ENCODE peak calls at places on chromosome 12, in seven cellular contexts. Y, S, K, H, J, X and C are unnamed samples.

GRCh38 chr12:26239127-26239500 is 43.7 kb downstream of the SSPN start:
- DNase-seq in S (no peak), X (no peak), K (no peak), J (no peak), H (no peak), Y (no peak), C (no peak)

GRCh38 chr12:14845350-14845750 is 2.0 kb upstream of the ART4 start:
- DNase-seq in S (peak), X (peak), K (no peak), J (peak), Y (peak), H (no peak), C (peak)

GRCh38 chr12:96882862-96883261 is 24.2 kb upstream of the NEDD1 start:
- DNase-seq in X (no peak), H (no peak), S (peak), Y (no peak), K (no peak), J (no peak), C (no peak)

GRCh38 chr12:93033948-93034347 is 104.9 kb upstream of the EEA1 start:
- DNase-seq in Y (no peak), J (no peak), X (no peak), H (no peak), S (no peak), K (no peak), C (no peak)

GRCh38 chr12:57049047-57049446 is 882 bp downstream of the MYO1A start:
- DNase-seq in S (no peak), J (no peak), K (no peak), X (no peak), H (no peak), Y (peak), C (no peak)

GRCh38 chr12:55727643-55728184 is 1.1 kb downstream of the CD63 start:
- DNase-seq in S (peak), X (no peak), K (no peak), Y (no peak), J (no peak), H (no peak), C (peak)

GRCh38 chr12:124698211-124698997 is 131.0 kb upstream of the NCOR2 start:
- DNase-seq in Y (no peak), K (no peak), S (peak), H (no peak), J (no peak), X (no peak), C (peak)

GRCh38 chr12:91690521-91690920 is 455.1 kb downstream of the BTG1 start:
- DNase-seq in K (no peak), H (no peak), S (no peak), J (no peak), X (no peak), Y (no peak), C (no peak)

GRCh38 chr12:19369691-19370148 is 69.6 kb upstream of the AEBP2 start:
- DNase-seq in Y (no peak), J (peak), K (peak), H (no peak), X (no peak), S (peak), C (no peak)

GRCh38 chr12:30882706-30883105 is 43.8 kb upstream of the TSPAN11 start:
- DNase-seq in S (no peak), K (no peak), Y (no peak), J (no peak), X (no peak), H (no peak), C (no peak)

GRCh38 chr12:72271401-72271740 is 799 bp upstream of the TRHDE start:
- DNase-seq in Y (no peak), H (no peak), J (no peak), X (no peak), S (peak), K (no peak), C (no peak)

GRCh38 chr12:70880744-70881143 is 39.8 kb downstream of the PTPRR start:
- DNase-seq in Y (no peak), H (no peak), J (no peak), K (no peak), X (no peak), S (no peak), C (no peak)

GRCh38 chr12:109679716-109680520 is 33.7 kb upstream of the FAM222A start:
- DNase-seq in H (no peak), X (no peak), J (no peak), K (no peak), S (no peak), Y (no peak), C (no peak)

GRCh38 chr12:9364224-9365176 is 156.3 kb upstream of the PZP start:
- DNase-seq in K (no peak), J (no peak), S (peak), H (peak), Y (peak), X (no peak), C (no peak)

GRCh38 chr12:45727994-45728624 is 1.4 kb upstream of the ARID2 start:
- DNase-seq in H (peak), K (no peak), J (no peak), Y (no peak), X (no peak), S (peak), C (peak)

GRCh38 chr12:1830981-1831930 is 10.9 kb downstream of the LRTM2 start:
- DNase-seq in H (no peak), S (peak), Y (peak), X (no peak), K (peak), J (no peak), C (peak)

GRCh38 chr12:125143491-125143890 is 78.3 kb downstream of the AACS start:
- DNase-seq in K (no peak), Y (no peak), X (no peak), J (no peak), H (no peak), S (peak), C (no peak)